ENCODE peak calls at places on chromosomes 1 and 21, in eight cellular contexts. F is endothelial cell of umbilical vein, Y is OCI-LY7, B is neuronal stem cell, R is mammary epithelial cell, Q is ovary, X is IMR-90, T is heart left ventricle. G is an unnamed sample.
A peak's percentile ranks its signal among the peaks of the same experiment; 100 is the strongest.

GRCh38 chr1:100530901-100531487 is 6.9 kb upstream of the GPR88 start:
- DNase-seq in F (no peak), Y (peak; percentile 23), B (no peak), R (peak; percentile 23), Q (peak; percentile 58), X (peak; percentile 83), T (peak; percentile 35), G (no peak)

GRCh38 chr1:116902027-116902426 is 7.7 kb upstream of the PTGFRN start:
- DNase-seq in F (no peak), Y (no peak), B (no peak), R (no peak), Q (no peak), X (no peak), T (no peak), G (no peak)

GRCh38 chr1:201360901-201361651 is 16.4 kb downstream of the TNNT2 start:
- DNase-seq in F (no peak), Y (no peak), B (no peak), R (no peak), Q (no peak), X (no peak), T (no peak), G (peak; percentile 7)

GRCh38 chr1:119318466-119319309 is 49.9 kb upstream of the HAO2 start:
- DNase-seq in F (no peak), Y (no peak), B (no peak), R (peak; percentile 34), Q (no peak), X (no peak), T (no peak), G (no peak)

GRCh38 chr1:71049951-71050598 is 2.5 kb upstream of the PTGER3 start:
- DNase-seq in F (peak; percentile 79), Y (peak; percentile 68), B (peak; percentile 70), R (peak; percentile 49), Q (no peak), X (peak; percentile 72), T (no peak), G (no peak)

GRCh38 chr1:193514397-193514796 is 328.0 kb upstream of the B3GALT2 start:
- DNase-seq in F (no peak), Y (no peak), B (no peak), R (no peak), Q (no peak), X (no peak), T (no peak), G (no peak)

GRCh38 chr1:217027403-217028080 is 304.3 kb upstream of the ESRRG start:
- DNase-seq in F (no peak), Y (peak; percentile 43), B (no peak), R (no peak), Q (no peak), X (no peak), T (no peak), G (no peak)

GRCh38 chr1:216422821-216423529 is at the start of gene USH2A:
- DNase-seq in F (no peak), Y (no peak), B (peak; percentile 27), R (no peak), Q (no peak), X (no peak), T (no peak), G (no peak)

GRCh38 chr1:110134050-110134595 is 16.2 kb upstream of the SLC6A17 start:
- DNase-seq in F (peak; percentile 6), Y (no peak), B (no peak), R (no peak), Q (no peak), X (peak; percentile 8), T (no peak), G (no peak)

GRCh38 chr1:1356796-1357401 is 1.5 kb downstream of the MXRA8 start:
- DNase-seq in F (no peak), Y (no peak), B (no peak), R (no peak), Q (no peak), X (no peak), T (no peak), G (no peak)

GRCh38 chr1:1356166-1356795 is 2.1 kb downstream of the MXRA8 start:
- DNase-seq in F (no peak), Y (no peak), B (no peak), R (no peak), Q (no peak), X (no peak), T (no peak), G (no peak)

GRCh38 chr1:1358433-1359201 is at the start of gene MXRA8:
- DNase-seq in F (no peak), Y (no peak), B (no peak), R (no peak), Q (peak; percentile 87), X (peak; percentile 82), T (peak; percentile 79), G (peak; percentile 26)

GRCh38 chr1:1359316-1359667 is 937 bp upstream of the MXRA8 start:
- DNase-seq in F (no peak), Y (no peak), B (no peak), R (no peak), Q (no peak), X (peak; percentile 83), T (peak; percentile 28), G (no peak)

GRCh38 chr1:1357871-1358432 is 403 bp downstream of the MXRA8 start:
- DNase-seq in F (no peak), Y (no peak), B (no peak), R (no peak), Q (no peak), X (peak; percentile 20), T (no peak), G (no peak)
- H3K4me3 ChIP-seq in F (no peak overlapping the region), Y (no peak overlapping the region), B (peak overlapping the region; percentile 16), R (no peak overlapping the region), Q (peak overlapping the region; percentile 52), X (peak overlapping the region; percentile 74), T (peak overlapping the region; percentile 54), G (peak overlapping the region; percentile 14)

DNA sequence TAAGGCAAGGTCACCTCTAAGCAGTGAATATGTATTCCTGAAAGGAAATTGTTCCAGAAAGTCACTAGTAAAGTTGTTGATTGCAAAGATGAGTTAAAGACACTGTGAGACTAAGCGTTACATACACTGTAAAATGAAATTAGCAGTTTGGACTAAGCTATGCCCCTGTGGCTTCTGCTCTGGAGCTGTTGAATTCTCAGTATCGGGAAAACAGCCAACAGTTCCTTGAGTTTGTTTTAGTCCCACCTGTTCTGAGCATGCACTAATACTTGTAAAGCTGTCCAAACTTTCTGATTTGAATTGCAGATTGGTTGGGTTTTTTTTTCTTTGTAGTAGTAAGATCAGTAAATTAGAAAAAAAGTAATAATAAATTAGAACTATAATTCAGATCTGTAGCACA is 20.9 kb downstream of the ANGPTL1 start:
- DNase-seq in F (no peak), Y (no peak), B (no peak), R (no peak), Q (no peak), X (no peak), T (no peak), G (no peak)
- H3K4me1 ChIP-seq in F (peaks cover 2% of the 10 kb centered on the region), Y (no peaks in the 10 kb centered on the region), B (no peaks in the 10 kb centered on the region), R (no peaks in the 10 kb centered on the region), Q (peaks cover 2% of the 10 kb centered on the region), X (peaks cover 3% of the 10 kb centered on the region), T (no peaks in the 10 kb centered on the region), G (no peaks in the 10 kb centered on the region)

GRCh38 chr21:42384184-42384583 is 11.7 kb downstream of the TMPRSS3 start:
- DNase-seq in F (no peak), Y (no peak), B (no peak), R (no peak), Q (no peak), X (no peak), T (no peak), G (no peak)

GRCh38 chr21:42383331-42383730 is 12.5 kb downstream of the TMPRSS3 start:
- DNase-seq in F (no peak), Y (no peak), B (no peak), R (no peak), Q (no peak), X (no peak), T (no peak), G (no peak)

GRCh38 chr21:42385619-42386018 is 10.2 kb downstream of the TMPRSS3 start:
- DNase-seq in F (no peak), Y (no peak), B (no peak), R (no peak), Q (no peak), X (no peak), T (no peak), G (no peak)

GRCh38 chr21:42386034-42386591 is 9.7 kb downstream of the TMPRSS3 start:
- DNase-seq in F (no peak), Y (no peak), B (no peak), R (no peak), Q (no peak), X (no peak), T (no peak), G (peak; percentile 75)

DNA sequence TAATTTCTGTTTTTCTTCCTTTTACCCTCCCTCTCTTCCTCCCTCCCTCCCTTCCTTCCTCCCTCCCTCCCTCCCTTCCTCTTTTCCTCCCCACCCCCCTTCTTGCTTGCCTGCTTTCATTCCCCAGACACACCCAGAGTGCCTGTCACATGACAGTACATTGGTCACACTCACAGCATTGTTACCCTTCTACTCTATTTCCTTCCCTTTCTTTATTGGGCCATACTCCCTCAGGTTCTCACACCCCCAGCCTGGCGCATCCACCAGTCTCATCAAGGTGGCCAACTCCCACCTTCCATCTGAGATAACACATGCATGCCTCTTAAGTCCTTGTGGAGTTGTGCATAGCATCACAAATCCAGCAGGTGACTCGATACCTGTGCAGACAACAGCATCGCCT is 10.9 kb downstream of the TMPRSS3 start:
- DNase-seq in F (no peak), Y (no peak), B (no peak), R (no peak), Q (no peak), X (no peak), T (no peak), G (peak; percentile 2)
- H3K9me3 ChIP-seq in F (no peaks in the 10 kb centered on the region), Y (peaks cover 11% of the 10 kb centered on the region), B (no peaks in the 10 kb centered on the region), R (no peaks in the 10 kb centered on the region), Q (no peaks in the 10 kb centered on the region), X (peaks cover 3% of the 10 kb centered on the region), T (no peaks in the 10 kb centered on the region), G (no peaks in the 10 kb centered on the region)

GRCh38 chr1:147172168-147173016 is at the start of gene PRKAB2:
- DNase-seq in F (peak; percentile 97), Y (peak; percentile 97), B (peak; percentile 94), R (peak; percentile 95), Q (peak; percentile 95), X (peak; percentile 97), T (peak; percentile 96), G (peak; percentile 97)
- H3K4me3 ChIP-seq in F (peak within 1 kb of the TSS; percentile 72), Y (peak within 1 kb of the TSS; percentile 87), B (peak within 1 kb of the TSS; percentile 98), R (peak within 1 kb of the TSS; percentile 92), Q (peak within 1 kb of the TSS; percentile 98), X (peak within 1 kb of the TSS; percentile 76), T (peak within 1 kb of the TSS; percentile 80), G (peak within 1 kb of the TSS; percentile 86)

DNA sequence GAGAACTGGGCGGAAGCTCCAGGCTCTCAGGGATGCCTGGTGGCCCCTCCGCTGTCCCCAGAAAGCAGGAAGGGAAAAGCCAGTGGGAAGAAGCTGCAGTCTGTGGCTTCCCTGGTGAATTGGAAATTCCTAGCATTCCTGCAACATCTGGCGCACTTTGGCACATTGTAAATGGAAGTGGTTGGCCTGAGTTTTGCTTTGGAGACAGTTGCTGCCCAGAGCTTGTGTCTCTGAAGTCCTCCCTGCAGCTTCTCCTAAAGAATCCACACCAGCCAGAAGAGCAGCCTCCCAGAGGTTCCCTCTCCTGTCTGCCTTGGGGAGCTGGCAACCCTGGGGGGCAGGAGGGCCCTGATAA is 48.2 kb downstream of the ARHGEF10L start:
- DNase-seq in F (no peak), Y (no peak), B (no peak), R (peak; percentile 24), Q (no peak), X (peak; percentile 68), T (no peak), G (no peak)
- H3K4me1 ChIP-seq in F (no peaks in the 10 kb centered on the region), Y (no peaks in the 10 kb centered on the region), B (peaks cover 13% of the 10 kb centered on the region), R (peaks cover 30% of the 10 kb centered on the region), Q (peaks cover 13% of the 10 kb centered on the region), X (peaks cover 30% of the 10 kb centered on the region), T (peaks cover 25% of the 10 kb centered on the region), G (peaks cover 84% of the 10 kb centered on the region)